ENCODE peak calls at places on chromosomes 3 and 15, in nine cellular contexts. One of them, this sample, is unnamed.

GRCh38 chr3:27568393-27568792 is 84.2 kb upstream of the SLC4A7 start:
- DNase-seq in A549: no peak
- DNase-seq in IMR-90: peak
- DNase-seq in sigmoid colon: peak
- DNase-seq in esophagus squamous epithelium: no peak
- DNase-seq in Peyer's patch: no peak
- DNase-seq in HepG2: no peak
- DNase-seq in HCT116: no peak
- DNase-seq in uterus: peak
- DNase-seq in this sample: peak

GRCh38 chr15:60172147-60172546 is 168.0 kb downstream of the FOXB1 start:
- DNase-seq in uterus: no peak
- DNase-seq in IMR-90: no peak
- DNase-seq in esophagus squamous epithelium: no peak
- DNase-seq in A549: no peak
- DNase-seq in HCT116: no peak
- DNase-seq in Peyer's patch: no peak
- DNase-seq in HepG2: no peak
- DNase-seq in sigmoid colon: no peak
- DNase-seq in this sample: no peak

GRCh38 chr15:83516935-83517334 is 69.8 kb downstream of the SH3GL3 start:
- DNase-seq in A549: no peak
- DNase-seq in esophagus squamous epithelium: no peak
- DNase-seq in HepG2: no peak
- DNase-seq in IMR-90: peak
- DNase-seq in Peyer's patch: no peak
- DNase-seq in sigmoid colon: no peak
- DNase-seq in HCT116: no peak
- DNase-seq in uterus: no peak
- DNase-seq in this sample: no peak

GRCh38 chr3:123314409-123315270 is 112.9 kb downstream of the SEC22A start:
- DNase-seq in IMR-90: no peak
- DNase-seq in A549: no peak
- DNase-seq in sigmoid colon: no peak
- DNase-seq in HepG2: no peak
- DNase-seq in Peyer's patch: no peak
- DNase-seq in HCT116: no peak
- DNase-seq in esophagus squamous epithelium: no peak
- DNase-seq in uterus: no peak
- DNase-seq in this sample: peak

GRCh38 chr15:56552668-56553067 is 87.7 kb upstream of the MNS1 start:
- DNase-seq in Peyer's patch: no peak
- DNase-seq in HCT116: no peak
- DNase-seq in IMR-90: no peak
- DNase-seq in uterus: no peak
- DNase-seq in A549: no peak
- DNase-seq in esophagus squamous epithelium: no peak
- DNase-seq in sigmoid colon: no peak
- DNase-seq in HepG2: no peak
- DNase-seq in this sample: no peak

GRCh38 chr15:83046558-83047127 is 20.4 kb downstream of the BTBD1 start:
- DNase-seq in uterus: no peak
- DNase-seq in esophagus squamous epithelium: no peak
- DNase-seq in HepG2: no peak
- DNase-seq in HCT116: no peak
- DNase-seq in Peyer's patch: no peak
- DNase-seq in IMR-90: peak
- DNase-seq in sigmoid colon: no peak
- DNase-seq in A549: no peak
- DNase-seq in this sample: no peak

GRCh38 chr3:193896419-193896818 is 239.5 kb upstream of the HES1 start:
- DNase-seq in Peyer's patch: no peak
- DNase-seq in sigmoid colon: no peak
- DNase-seq in A549: no peak
- DNase-seq in IMR-90: no peak
- DNase-seq in esophagus squamous epithelium: no peak
- DNase-seq in uterus: no peak
- DNase-seq in HepG2: no peak
- DNase-seq in HCT116: no peak
- DNase-seq in this sample: no peak

GRCh38 chr15:34644851-34645250 is 61.4 kb upstream of the GOLGA8B start:
- DNase-seq in IMR-90: no peak
- DNase-seq in HCT116: no peak
- DNase-seq in esophagus squamous epithelium: no peak
- DNase-seq in Peyer's patch: no peak
- DNase-seq in uterus: no peak
- DNase-seq in A549: no peak
- DNase-seq in sigmoid colon: no peak
- DNase-seq in HepG2: no peak
- DNase-seq in this sample: no peak

GRCh38 chr3:27326949-27327582 is 42.1 kb downstream of the NEK10 start:
- DNase-seq in HepG2: no peak
- DNase-seq in uterus: no peak
- DNase-seq in Peyer's patch: no peak
- DNase-seq in IMR-90: no peak
- DNase-seq in esophagus squamous epithelium: no peak
- DNase-seq in HCT116: no peak
- DNase-seq in A549: no peak
- DNase-seq in sigmoid colon: no peak
- DNase-seq in this sample: no peak

GRCh38 chr3:353191-353739 is 156.7 kb downstream of the CHL1 start:
- DNase-seq in IMR-90: no peak
- DNase-seq in Peyer's patch: no peak
- DNase-seq in HepG2: no peak
- DNase-seq in HCT116: no peak
- DNase-seq in A549: no peak
- DNase-seq in uterus: no peak
- DNase-seq in esophagus squamous epithelium: no peak
- DNase-seq in sigmoid colon: no peak
- DNase-seq in this sample: no peak

GRCh38 chr3:27138562-27138961 is 230.6 kb downstream of the NEK10 start:
- DNase-seq in HepG2: no peak
- DNase-seq in IMR-90: no peak
- DNase-seq in esophagus squamous epithelium: no peak
- DNase-seq in HCT116: no peak
- DNase-seq in sigmoid colon: no peak
- DNase-seq in Peyer's patch: no peak
- DNase-seq in A549: no peak
- DNase-seq in uterus: no peak
- DNase-seq in this sample: peak

GRCh38 chr3:146130881-146131371 is 30.1 kb downstream of the PLOD2 start:
- DNase-seq in HCT116: no peak
- DNase-seq in IMR-90: peak
- DNase-seq in HepG2: no peak
- DNase-seq in sigmoid colon: no peak
- DNase-seq in A549: no peak
- DNase-seq in uterus: no peak
- DNase-seq in Peyer's patch: no peak
- DNase-seq in esophagus squamous epithelium: no peak
- DNase-seq in this sample: no peak

GRCh38 chr3:49751501-49751900 is 27.8 kb upstream of the GMPPB start:
- DNase-seq in A549: no peak
- DNase-seq in HepG2: no peak
- DNase-seq in esophagus squamous epithelium: no peak
- DNase-seq in IMR-90: no peak
- DNase-seq in sigmoid colon: no peak
- DNase-seq in uterus: no peak
- DNase-seq in HCT116: no peak
- DNase-seq in Peyer's patch: no peak
- DNase-seq in this sample: no peak

GRCh38 chr3:180040966-180041365 is 4.2 kb upstream of the PEX5L start:
- DNase-seq in Peyer's patch: no peak
- DNase-seq in HepG2: no peak
- DNase-seq in esophagus squamous epithelium: no peak
- DNase-seq in A549: no peak
- DNase-seq in IMR-90: no peak
- DNase-seq in sigmoid colon: no peak
- DNase-seq in HCT116: no peak
- DNase-seq in uterus: no peak
- DNase-seq in this sample: no peak

DNA sequence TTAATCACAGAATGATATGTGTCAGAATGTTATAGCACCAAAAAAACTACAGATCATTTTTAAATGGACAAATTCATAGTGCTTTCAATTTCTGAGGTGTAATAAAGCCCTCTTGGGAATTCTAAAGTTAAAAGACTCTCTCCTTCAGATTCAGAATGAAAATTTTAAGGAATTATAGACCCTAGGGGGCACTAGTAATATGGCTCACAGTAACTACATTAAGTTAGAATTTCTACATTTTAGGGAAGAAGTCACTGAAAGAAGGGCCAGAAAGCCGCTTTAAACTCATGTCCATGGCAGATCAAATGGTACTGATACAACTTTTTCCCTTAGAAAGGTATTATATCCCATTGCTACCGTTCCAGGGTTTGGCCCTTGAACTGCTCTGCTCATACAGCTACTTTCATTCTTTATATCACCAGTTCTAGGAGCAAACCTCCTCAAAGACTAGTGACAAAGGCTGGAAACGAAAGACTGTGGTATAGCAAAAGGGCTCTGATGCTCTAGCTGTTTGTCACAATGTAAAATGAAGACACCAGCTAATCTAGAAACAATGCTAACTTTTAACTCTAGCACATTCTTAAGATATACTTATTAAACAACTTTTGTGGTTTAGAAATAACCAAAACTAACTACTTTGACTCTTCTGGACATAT is 18.0 kb downstream of the DAZL start:
- DNase-seq in HepG2: no peak
- DNase-seq in Peyer's patch: no peak
- DNase-seq in IMR-90: peak
- DNase-seq in uterus: no peak
- DNase-seq in A549: no peak
- DNase-seq in HCT116: no peak
- DNase-seq in sigmoid colon: no peak
- DNase-seq in esophagus squamous epithelium: no peak
- DNase-seq in this sample: no peak
- TF ChIP-seq CTCF in HepG2: no peak
- TF ChIP-seq CTCF in Peyer's patch: no peak
- TF ChIP-seq CTCF in IMR-90: no peak
- TF ChIP-seq CTCF in uterus: no peak
- TF ChIP-seq CTCF in A549: no peak
- TF ChIP-seq CTCF in HCT116: no peak
- TF ChIP-seq CTCF in sigmoid colon: no peak
- TF ChIP-seq CTCF in esophagus squamous epithelium: no peak
- TF ChIP-seq CTCF in this sample: no peak

DNA sequence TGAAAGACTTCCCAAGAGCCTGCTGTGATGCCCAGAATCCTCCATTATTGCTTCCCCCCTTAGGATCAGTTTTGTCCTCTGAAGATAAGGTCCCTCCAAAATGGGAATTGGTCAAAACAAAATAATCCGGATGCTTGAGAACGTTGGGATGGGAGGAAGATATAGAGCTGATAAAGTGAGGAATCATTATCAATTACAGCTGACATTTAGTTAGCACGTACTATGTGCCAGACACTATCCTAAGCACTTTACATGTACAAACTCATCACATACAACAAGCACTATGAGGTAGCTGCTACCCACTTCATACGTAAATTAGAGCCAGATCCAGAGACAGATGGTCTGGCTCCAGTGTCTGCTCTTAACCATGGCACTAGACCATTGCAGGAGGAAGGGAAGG is 6.6 kb upstream of the RPP25 start:
- DNase-seq in Peyer's patch: no peak
- DNase-seq in IMR-90: no peak
- DNase-seq in HCT116: no peak
- DNase-seq in sigmoid colon: no peak
- DNase-seq in uterus: no peak
- DNase-seq in HepG2: no peak
- DNase-seq in A549: no peak
- DNase-seq in esophagus squamous epithelium: no peak
- DNase-seq in this sample: no peak
- TF ChIP-seq POLR2A in Peyer's patch: no peak
- TF ChIP-seq POLR2A in IMR-90: no peak
- TF ChIP-seq POLR2A in HCT116: no peak
- TF ChIP-seq POLR2A in sigmoid colon: no peak
- TF ChIP-seq POLR2A in uterus: no peak
- TF ChIP-seq POLR2A in HepG2: no peak
- TF ChIP-seq POLR2A in A549: no peak
- TF ChIP-seq POLR2A in esophagus squamous epithelium: no peak
- TF ChIP-seq POLR2A in this sample: no peak

DNA sequence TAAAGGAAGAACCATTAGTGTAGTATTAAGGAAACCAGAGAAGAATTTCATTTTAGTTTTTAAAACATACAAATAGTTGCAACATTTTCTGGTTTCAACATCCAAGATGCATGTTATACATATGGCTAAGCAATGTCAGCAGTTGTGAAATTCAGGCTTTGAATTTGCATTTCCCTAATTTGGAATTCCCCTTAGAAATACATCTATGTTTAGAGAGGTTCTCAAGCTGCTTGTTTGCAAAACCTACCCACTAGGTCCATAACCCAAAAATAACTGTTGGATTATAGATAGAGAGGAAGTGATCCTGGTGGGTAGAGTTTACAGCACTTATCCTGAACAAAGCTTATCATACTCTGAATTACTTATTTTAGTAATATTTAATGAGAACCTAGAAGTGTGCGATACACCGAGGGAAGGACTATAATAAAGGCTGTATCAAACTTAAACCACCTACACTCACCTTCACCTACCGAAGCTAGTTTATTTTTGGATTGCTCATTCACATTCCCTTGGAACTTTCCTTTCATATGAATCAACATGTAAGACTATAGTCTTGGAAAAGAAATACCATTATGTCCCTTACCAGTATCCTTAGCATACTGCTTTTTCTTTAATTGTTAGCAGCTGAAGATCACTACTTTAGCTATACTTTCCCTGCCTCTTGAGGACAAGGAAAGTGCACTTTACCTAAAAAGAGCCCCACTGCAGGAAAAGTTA is 60.6 kb downstream of the CHAC1 start:
- DNase-seq in A549: no peak
- DNase-seq in uterus: no peak
- DNase-seq in IMR-90: peak
- DNase-seq in sigmoid colon: no peak
- DNase-seq in esophagus squamous epithelium: no peak
- DNase-seq in HCT116: no peak
- DNase-seq in Peyer's patch: no peak
- DNase-seq in HepG2: no peak
- DNase-seq in this sample: no peak
- H3K27ac ChIP-seq in A549: no peak
- H3K27ac ChIP-seq in uterus: no peak
- H3K27ac ChIP-seq in IMR-90: peak
- H3K27ac ChIP-seq in sigmoid colon: no peak
- H3K27ac ChIP-seq in esophagus squamous epithelium: no peak
- H3K27ac ChIP-seq in HCT116: no peak
- H3K27ac ChIP-seq in Peyer's patch: no peak
- H3K27ac ChIP-seq in HepG2: no peak
- H3K27ac ChIP-seq in this sample: no peak

DNA sequence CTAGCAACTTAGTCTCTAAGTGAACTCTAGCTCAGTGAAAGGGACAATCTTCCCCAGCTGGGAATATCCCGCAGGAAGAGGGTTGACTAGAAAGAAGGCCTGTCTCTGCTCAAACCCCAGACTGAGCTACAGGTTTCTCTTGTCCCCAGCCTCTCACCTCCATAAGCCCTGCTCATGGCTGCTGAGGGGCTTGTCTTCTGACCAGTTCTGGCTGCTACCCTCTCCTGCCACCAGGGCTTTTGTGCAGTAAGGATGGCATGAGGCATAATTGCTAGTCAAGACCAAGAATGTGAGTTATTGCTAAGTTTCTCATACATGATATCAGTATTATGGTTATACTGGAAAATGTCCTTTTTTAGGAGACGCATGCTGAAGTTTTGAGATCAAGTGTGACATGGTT is 21.3 kb downstream of the WDR53 start:
- DNase-seq in sigmoid colon: no peak
- DNase-seq in HCT116: no peak
- DNase-seq in A549: no peak
- DNase-seq in esophagus squamous epithelium: no peak
- DNase-seq in HepG2: no peak
- DNase-seq in uterus: no peak
- DNase-seq in Peyer's patch: no peak
- DNase-seq in IMR-90: no peak
- DNase-seq in this sample: no peak
- TF ChIP-seq CTCF in sigmoid colon: no peak
- TF ChIP-seq CTCF in HCT116: no peak
- TF ChIP-seq CTCF in A549: no peak
- TF ChIP-seq CTCF in esophagus squamous epithelium: no peak
- TF ChIP-seq CTCF in HepG2: no peak
- TF ChIP-seq CTCF in uterus: no peak
- TF ChIP-seq CTCF in Peyer's patch: no peak
- TF ChIP-seq CTCF in IMR-90: no peak
- TF ChIP-seq CTCF in this sample: no peak